ENCODE peak calls at places on chromosomes 16 and 17, in eight cellular contexts. P is aorta, R is adrenal gland, F is H7, C is mesendoderm, U is fibroblast of lung, X is IMR-90, Q is iPS DF 6.9. G is an unnamed sample.

GRCh38 chr16:88840589-88841215 is 16.0 kb downstream of the GALNS start:
- DNase-seq in X (no peak), R (no peak), U (no peak), C (no peak), Q (no peak), P (no peak), F (no peak), G (no peak)

GRCh38 chr17:29874931-29875596 is 55.0 kb downstream of the SSH2 start:
- DNase-seq in F (no peak), U (no peak), R (no peak), X (no peak), P (no peak), Q (no peak), C (peak; percentile 68), G (no peak)

GRCh38 chr17:68961204-68961893 is 6.2 kb upstream of the ABCA8 start:
- DNase-seq in C (peak; percentile 4), U (no peak), R (no peak), X (no peak), P (no peak), F (no peak), Q (no peak), G (no peak)

GRCh38 chr17:29390856-29391631 is 881 bp downstream of the TAOK1 start:
- DNase-seq in X (peak; percentile 42), P (peak; percentile 77), U (peak; percentile 28), C (peak; percentile 51), R (no peak), F (peak; percentile 80), Q (no peak), G (peak; percentile 49)

GRCh38 chr16:610513-611381 is 20.0 kb upstream of the WFIKKN1 start:
- DNase-seq in C (peak; percentile 77), F (peak; percentile 98), U (peak; percentile 18), P (no peak), Q (no peak), X (no peak), R (peak; percentile 66), G (no peak)

GRCh38 chr16:88878967-88879787 is 12.7 kb upstream of the PABPN1L start:
- DNase-seq in P (no peak), F (no peak), X (peak; percentile 0), R (no peak), Q (no peak), U (no peak), C (no peak), G (no peak)

GRCh38 chr17:45940826-45941225 is 46.5 kb downstream of the MAPT start:
- DNase-seq in Q (no peak), C (no peak), R (no peak), P (no peak), F (no peak), X (no peak), U (no peak), G (no peak)

GRCh38 chr17:3672571-3672970 is 4.0 kb downstream of the EMC6 start:
- DNase-seq in P (no peak), F (no peak), C (no peak), Q (no peak), X (no peak), U (no peak), R (no peak), G (no peak)

GRCh38 chr16:9434659-9435058 is 343.2 kb downstream of the HAPSTR1 start:
- DNase-seq in R (no peak), U (no peak), P (no peak), C (no peak), F (no peak), Q (no peak), X (no peak), G (no peak)

GRCh38 chr17:68461589-68461988 is 4.3 kb upstream of the WIPI1 start:
- DNase-seq in X (no peak), C (no peak), P (no peak), Q (no peak), R (peak; percentile 36), U (no peak), F (no peak), G (no peak)

GRCh38 chr16:67718668-67719047 is 458 bp downstream of the GFOD2 start:
- DNase-seq in R (no peak), U (no peak), Q (no peak), F (peak; percentile 71), X (no peak), P (no peak), C (peak; percentile 37), G (peak; percentile 21)

GRCh38 chr17:63621229-63621683 is 961 bp upstream of the MAP3K3 start:
- DNase-seq in F (no peak), U (no peak), X (no peak), P (no peak), R (no peak), Q (no peak), C (peak; percentile 95), G (no peak)

GRCh38 chr16:28596115-28596630 is 677 bp downstream of the SULT1A2 start:
- DNase-seq in R (no peak), F (no peak), P (no peak), Q (no peak), U (no peak), X (no peak), C (no peak), G (no peak)

GRCh38 chr16:2507052-2507678 is 6.6 kb upstream of the ATP6V0C start:
- DNase-seq in R (no peak), X (no peak), P (no peak), C (no peak), U (no peak), F (peak; percentile 79), Q (no peak), G (no peak)

GRCh38 chr17:10215286-10215685 is 16.9 kb upstream of the GAS7 start:
- DNase-seq in Q (no peak), P (peak; percentile 10), U (no peak), X (no peak), C (no peak), R (no peak), F (no peak), G (no peak)

GRCh38 chr17:42276359-42276608 is at the start of gene STAT5B:
- DNase-seq in R (peak; percentile 60), C (peak; percentile 73), U (peak; percentile 66), Q (no peak), P (peak; percentile 91), X (peak; percentile 55), F (peak; percentile 96), G (peak; percentile 56)

GRCh38 chr16:69796285-69797118 is 34.4 kb downstream of the WWP2 start:
- DNase-seq in X (peak; percentile 77), U (peak; percentile 63), F (peak; percentile 66), C (peak; percentile 79), P (no peak), Q (peak; percentile 55), R (no peak), G (peak; percentile 85)

GRCh38 chr16:2744711-2745110 is 7.7 kb upstream of the SRRM2 start:
- DNase-seq in X (no peak), Q (no peak), R (no peak), U (no peak), C (no peak), F (no peak), P (peak; percentile 38), G (no peak)

GRCh38 chr17:34370997-34371395 is 8.0 kb upstream of the CCL1 start:
- DNase-seq in Q (no peak), X (peak; percentile 12), P (no peak), R (no peak), U (no peak), F (no peak), C (no peak), G (no peak)

GRCh38 chr17:51955245-51955644 is 203.3 kb downstream of the CA10 start:
- DNase-seq in R (no peak), Q (no peak), P (no peak), X (no peak), C (no peak), F (no peak), U (no peak), G (no peak)

GRCh38 chr17:8116779-8117178 is 1.5 kb downstream of the ALOXE3 start:
- DNase-seq in C (no peak), X (no peak), P (no peak), R (no peak), Q (no peak), F (peak; percentile 16), U (no peak), G (no peak)
- H3K27me3 ChIP-seq in C (peaks cover 23% of the 10 kb centered on the region), X (peaks cover 44% of the 10 kb centered on the region), P (peaks cover 1% of the 10 kb centered on the region), R (peaks cover 36% of the 10 kb centered on the region), Q (peaks cover 13% of the 10 kb centered on the region), F (peaks cover 65% of the 10 kb centered on the region), U (peaks cover 39% of the 10 kb centered on the region), G (no peaks in the 10 kb centered on the region)

GRCh38 chr17:27624555-27624954 is 6.4 kb upstream of the LGALS9 start:
- DNase-seq in P (no peak), X (no peak), U (no peak), C (no peak), R (no peak), F (no peak), Q (no peak), G (no peak)
- H3K36me3 ChIP-seq in P (peaks cover 2% of the 10 kb centered on the region), X (peaks cover 80% of the 10 kb centered on the region), U (no peaks in the 10 kb centered on the region), C (peaks cover 7% of the 10 kb centered on the region), R (no peaks in the 10 kb centered on the region), F (peaks cover 12% of the 10 kb centered on the region), Q (peaks cover 2% of the 10 kb centered on the region), G (peaks cover 16% of the 10 kb centered on the region)

DNA sequence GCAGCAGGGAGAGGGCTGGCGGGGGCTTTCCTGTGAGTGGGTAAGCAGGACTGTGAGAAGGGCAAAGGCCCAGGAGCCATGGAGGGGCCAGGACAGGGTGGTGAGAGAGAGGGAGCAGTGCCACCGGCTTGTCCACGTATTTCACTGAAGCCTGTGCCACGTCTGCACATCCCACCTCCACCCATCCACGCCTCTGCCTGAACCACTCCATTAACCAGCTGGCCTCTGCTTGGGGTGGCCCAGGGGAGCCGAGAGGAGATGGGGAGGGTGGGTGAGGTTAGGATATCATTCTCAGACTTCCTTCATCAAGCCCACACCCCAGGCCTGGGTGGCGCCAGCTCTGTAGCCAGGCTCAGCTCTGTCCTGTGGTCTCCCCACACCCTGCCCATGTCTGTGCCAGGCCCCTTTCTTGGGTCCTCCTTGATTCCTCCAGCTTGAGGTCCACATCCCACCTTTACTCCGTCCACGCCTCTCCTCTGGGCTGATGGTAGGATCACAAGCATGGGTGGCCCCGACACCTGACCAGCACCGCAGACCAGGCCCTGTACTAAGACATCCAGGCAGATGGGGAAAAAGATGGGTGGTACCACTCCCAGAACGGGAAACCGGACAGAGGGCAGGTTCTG is 3.2 kb upstream of the FN3K start:
- DNase-seq in P (no peak), U (no peak), Q (no peak), X (no peak), R (no peak), C (no peak), F (peak; percentile 20), G (no peak)
- H3K27me3 ChIP-seq in P (no peaks in the 10 kb centered on the region), U (no peaks in the 10 kb centered on the region), Q (no peaks in the 10 kb centered on the region), X (no peaks in the 10 kb centered on the region), R (no peaks in the 10 kb centered on the region), C (no peaks in the 10 kb centered on the region), F (peaks cover 3% of the 10 kb centered on the region), G (no peaks in the 10 kb centered on the region)

DNA sequence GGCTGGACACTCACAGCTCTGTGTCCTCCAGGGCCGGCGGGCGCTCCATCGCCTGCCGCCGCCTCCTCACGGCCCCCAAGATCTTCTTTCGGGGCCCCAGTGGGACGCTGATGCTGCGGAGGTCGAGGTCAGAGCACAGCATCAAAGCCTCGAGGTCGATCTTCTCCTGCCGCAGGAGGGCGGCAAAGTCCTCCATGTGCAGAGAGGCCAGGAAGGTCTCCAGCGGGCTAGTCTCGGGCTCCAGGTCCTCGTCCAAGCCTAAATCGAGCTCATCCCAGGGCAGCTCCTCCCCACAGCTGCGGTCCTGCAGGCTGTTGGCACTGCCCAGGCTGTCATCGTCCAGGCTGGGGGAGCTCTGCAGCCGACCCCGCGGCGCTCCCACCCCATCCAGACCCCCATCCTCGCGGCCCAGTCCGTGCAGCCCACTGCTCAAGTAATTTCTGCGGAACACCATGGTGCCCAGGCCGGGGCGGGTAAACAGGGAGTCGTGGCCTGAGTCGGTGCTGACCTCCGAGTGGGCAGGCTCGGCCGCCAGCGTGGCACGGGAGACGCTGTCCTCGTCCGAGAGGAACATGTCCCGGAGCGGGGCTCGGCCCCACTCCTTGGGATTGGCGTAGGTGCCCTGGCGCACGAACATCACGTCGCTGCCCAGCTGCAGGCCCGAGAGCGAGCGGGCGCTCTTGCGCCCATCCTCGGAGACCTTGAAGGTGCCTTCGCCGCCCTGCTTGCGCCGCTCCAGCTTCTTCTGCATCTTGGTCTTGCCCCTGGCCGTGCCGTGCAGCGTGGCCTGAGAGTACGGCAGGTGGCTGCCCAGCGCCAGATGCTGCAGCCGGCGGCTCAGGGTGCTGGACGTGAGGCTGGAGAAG is 3.4 kb downstream of the USH1G start:
- DNase-seq in Q (peak; percentile 22), P (no peak), R (no peak), U (no peak), F (peak; percentile 88), X (no peak), C (peak; percentile 63), G (no peak)
- H3K36me3 ChIP-seq in Q (no peaks in the 10 kb centered on the region), P (no peaks in the 10 kb centered on the region), R (no peaks in the 10 kb centered on the region), U (no peaks in the 10 kb centered on the region), F (no peaks in the 10 kb centered on the region), X (no peaks in the 10 kb centered on the region), C (no peaks in the 10 kb centered on the region), G (no peaks in the 10 kb centered on the region)